ENCODE peak calls at places on chromosomes 5 and 9, in six cellular contexts. One of them, this sample, is unnamed.

GRCh38 chr5:17004441-17005086 is 68.5 kb upstream of the MYO10 start:
- DNase-seq in putamen: no peak
- DNase-seq in activated T-helper 2 cell treated with anti-CD3 and anti-CD28 coated beads, Interferon-gamma antibody, Interleukin-2, Interleukin-4, amounts not matched to agents 10 μg/mL and 5 μg/mL and 100 μg/mL, durations not matched to agents 14 hours and 24 hours and 36 hours: no peak
- DNase-seq in T1000: no peak
- DNase-seq in brain microvascular endothelial cell: no peak
- DNase-seq in activated CD4-positive, CD25-positive, alpha-beta regulatory T cell treated with anti-CD3 and anti-CD28 coated beads, Interleukin-2, amount 50 U/mL, for 16 hours: no peak
- DNase-seq in this sample: no peak

GRCh38 chr9:20302229-20302628 is 320.1 kb downstream of the MLLT3 start:
- DNase-seq in brain microvascular endothelial cell: no peak
- DNase-seq in T1000: no peak
- DNase-seq in activated CD4-positive, CD25-positive, alpha-beta regulatory T cell treated with anti-CD3 and anti-CD28 coated beads, Interleukin-2, amount 50 U/mL, for 16 hours: no peak
- DNase-seq in putamen: no peak
- DNase-seq in activated T-helper 2 cell treated with anti-CD3 and anti-CD28 coated beads, Interferon-gamma antibody, Interleukin-2, Interleukin-4, amounts not matched to agents 10 μg/mL and 5 μg/mL and 100 μg/mL, durations not matched to agents 14 hours and 24 hours and 36 hours: no peak
- DNase-seq in this sample: no peak

GRCh38 chr9:89218040-89218928 is 39.7 kb upstream of the SHC3 start:
- DNase-seq in activated T-helper 2 cell treated with anti-CD3 and anti-CD28 coated beads, Interferon-gamma antibody, Interleukin-2, Interleukin-4, amounts not matched to agents 10 μg/mL and 5 μg/mL and 100 μg/mL, durations not matched to agents 14 hours and 24 hours and 36 hours: no peak
- DNase-seq in T1000: no peak
- DNase-seq in putamen: no peak
- DNase-seq in brain microvascular endothelial cell: no peak
- DNase-seq in activated CD4-positive, CD25-positive, alpha-beta regulatory T cell treated with anti-CD3 and anti-CD28 coated beads, Interleukin-2, amount 50 U/mL, for 16 hours: no peak
- DNase-seq in this sample: no peak

GRCh38 chr9:37324691-37325490 is 97.6 kb upstream of the GRHPR start:
- DNase-seq in activated T-helper 2 cell treated with anti-CD3 and anti-CD28 coated beads, Interferon-gamma antibody, Interleukin-2, Interleukin-4, amounts not matched to agents 10 μg/mL and 5 μg/mL and 100 μg/mL, durations not matched to agents 14 hours and 24 hours and 36 hours: no peak
- DNase-seq in putamen: peak
- DNase-seq in T1000: no peak
- DNase-seq in activated CD4-positive, CD25-positive, alpha-beta regulatory T cell treated with anti-CD3 and anti-CD28 coated beads, Interleukin-2, amount 50 U/mL, for 16 hours: no peak
- DNase-seq in brain microvascular endothelial cell: no peak
- DNase-seq in this sample: no peak

GRCh38 chr5:35626108-35626507 is 8.4 kb downstream of the SPEF2 start:
- DNase-seq in brain microvascular endothelial cell: no peak
- DNase-seq in T1000: no peak
- DNase-seq in putamen: no peak
- DNase-seq in activated T-helper 2 cell treated with anti-CD3 and anti-CD28 coated beads, Interferon-gamma antibody, Interleukin-2, Interleukin-4, amounts not matched to agents 10 μg/mL and 5 μg/mL and 100 μg/mL, durations not matched to agents 14 hours and 24 hours and 36 hours: no peak
- DNase-seq in activated CD4-positive, CD25-positive, alpha-beta regulatory T cell treated with anti-CD3 and anti-CD28 coated beads, Interleukin-2, amount 50 U/mL, for 16 hours: no peak
- DNase-seq in this sample: no peak

GRCh38 chr5:61572959-61573358 is 240.9 kb downstream of the ZSWIM6 start:
- DNase-seq in activated CD4-positive, CD25-positive, alpha-beta regulatory T cell treated with anti-CD3 and anti-CD28 coated beads, Interleukin-2, amount 50 U/mL, for 16 hours: no peak
- DNase-seq in activated T-helper 2 cell treated with anti-CD3 and anti-CD28 coated beads, Interferon-gamma antibody, Interleukin-2, Interleukin-4, amounts not matched to agents 10 μg/mL and 5 μg/mL and 100 μg/mL, durations not matched to agents 14 hours and 24 hours and 36 hours: no peak
- DNase-seq in T1000: no peak
- DNase-seq in putamen: no peak
- DNase-seq in brain microvascular endothelial cell: no peak
- DNase-seq in this sample: no peak

GRCh38 chr9:129929467-129930125 is 94.3 kb downstream of the USP20 start:
- DNase-seq in brain microvascular endothelial cell: no peak
- DNase-seq in T1000: no peak
- DNase-seq in activated CD4-positive, CD25-positive, alpha-beta regulatory T cell treated with anti-CD3 and anti-CD28 coated beads, Interleukin-2, amount 50 U/mL, for 16 hours: no peak
- DNase-seq in activated T-helper 2 cell treated with anti-CD3 and anti-CD28 coated beads, Interferon-gamma antibody, Interleukin-2, Interleukin-4, amounts not matched to agents 10 μg/mL and 5 μg/mL and 100 μg/mL, durations not matched to agents 14 hours and 24 hours and 36 hours: no peak
- DNase-seq in putamen: no peak
- DNase-seq in this sample: no peak

GRCh38 chr5:12230659-12231058 is 326.4 kb upstream of the CTNND2 start:
- DNase-seq in activated CD4-positive, CD25-positive, alpha-beta regulatory T cell treated with anti-CD3 and anti-CD28 coated beads, Interleukin-2, amount 50 U/mL, for 16 hours: no peak
- DNase-seq in putamen: no peak
- DNase-seq in T1000: no peak
- DNase-seq in brain microvascular endothelial cell: no peak
- DNase-seq in activated T-helper 2 cell treated with anti-CD3 and anti-CD28 coated beads, Interferon-gamma antibody, Interleukin-2, Interleukin-4, amounts not matched to agents 10 μg/mL and 5 μg/mL and 100 μg/mL, durations not matched to agents 14 hours and 24 hours and 36 hours: no peak
- DNase-seq in this sample: no peak

GRCh38 chr5:150488519-150489357 is 19.2 kb upstream of the NDST1 start:
- DNase-seq in putamen: peak
- DNase-seq in brain microvascular endothelial cell: no peak
- DNase-seq in T1000: no peak
- DNase-seq in activated CD4-positive, CD25-positive, alpha-beta regulatory T cell treated with anti-CD3 and anti-CD28 coated beads, Interleukin-2, amount 50 U/mL, for 16 hours: no peak
- DNase-seq in activated T-helper 2 cell treated with anti-CD3 and anti-CD28 coated beads, Interferon-gamma antibody, Interleukin-2, Interleukin-4, amounts not matched to agents 10 μg/mL and 5 μg/mL and 100 μg/mL, durations not matched to agents 14 hours and 24 hours and 36 hours: no peak
- DNase-seq in this sample: peak

GRCh38 chr5:101045689-101046088 is 142.6 kb upstream of the ST8SIA4 start:
- DNase-seq in brain microvascular endothelial cell: no peak
- DNase-seq in activated CD4-positive, CD25-positive, alpha-beta regulatory T cell treated with anti-CD3 and anti-CD28 coated beads, Interleukin-2, amount 50 U/mL, for 16 hours: no peak
- DNase-seq in activated T-helper 2 cell treated with anti-CD3 and anti-CD28 coated beads, Interferon-gamma antibody, Interleukin-2, Interleukin-4, amounts not matched to agents 10 μg/mL and 5 μg/mL and 100 μg/mL, durations not matched to agents 14 hours and 24 hours and 36 hours: no peak
- DNase-seq in T1000: no peak
- DNase-seq in putamen: no peak
- DNase-seq in this sample: no peak

GRCh38 chr9:23851024-23851629 is 25.1 kb upstream of the ELAVL2 start:
- DNase-seq in putamen: no peak
- DNase-seq in activated CD4-positive, CD25-positive, alpha-beta regulatory T cell treated with anti-CD3 and anti-CD28 coated beads, Interleukin-2, amount 50 U/mL, for 16 hours: no peak
- DNase-seq in activated T-helper 2 cell treated with anti-CD3 and anti-CD28 coated beads, Interferon-gamma antibody, Interleukin-2, Interleukin-4, amounts not matched to agents 10 μg/mL and 5 μg/mL and 100 μg/mL, durations not matched to agents 14 hours and 24 hours and 36 hours: no peak
- DNase-seq in brain microvascular endothelial cell: no peak
- DNase-seq in T1000: peak
- DNase-seq in this sample: no peak